ENCODE peak calls at places on chromosome 10, in five cellular contexts. A is choroid plexus epithelial cell; W is NCI-H1092 treated with DMSO at 0.1 percent for 48 hours; O is activated T-cell treated with anti-CD3 and anti-CD28 coated beads, Interleukin-2, amount 50 U/mL, for 4 hours; G is lower lobe of right lung. B is an unnamed sample.

GRCh38 chr10:133259603-133259992 is 17.1 kb downstream of the ADAM8 start:
- DNase-seq in A (peak), W (no peak), O (no peak), G (no peak), B (no peak)

GRCh38 chr10:94545277-94546057 is at the start of gene HELLS:
- DNase-seq in A (peak), W (peak), O (peak), G (peak), B (peak)

GRCh38 chr10:43228783-43229207 is 38.1 kb downstream of the RASGEF1A start:
- DNase-seq in A (no peak), W (no peak), O (no peak), G (peak), B (no peak)

GRCh38 chr10:90859321-90859751 is 1.5 kb upstream of the HTR7 start:
- DNase-seq in A (peak), W (no peak), O (no peak), G (no peak), B (peak)

GRCh38 chr10:91700788-91701444 is 68.0 kb upstream of the PPP1R3C start:
- DNase-seq in A (peak), W (no peak), O (no peak), G (no peak), B (peak)

GRCh38 chr10:106711313-106711906 is 453.1 kb downstream of the SORCS1 start:
- DNase-seq in A (peak), W (no peak), O (no peak), G (peak), B (peak)

GRCh38 chr10:70563230-70563629 is 39.3 kb downstream of the PRF1 start:
- DNase-seq in A (no peak), W (no peak), O (no peak), G (no peak), B (no peak)

GRCh38 chr10:44724415-44725174 is 186.5 kb upstream of the TMEM72 start:
- DNase-seq in A (peak), W (no peak), O (no peak), G (no peak), B (peak)

GRCh38 chr10:101063162-101063525 is 1.4 kb downstream of the KAZALD1 start:
- DNase-seq in A (no peak), W (no peak), O (no peak), G (no peak), B (peak)